ENCODE peak calls at places on chromosomes 6 and 20, in four cellular contexts. U is endothelial cell of umbilical vein, M is transverse colon, V is MCF 10A. H is an unnamed sample.

GRCh38 chr6:16274519-16275229 is 36.3 kb downstream of the GMPR start:
- DNase-seq in U (no peak), M (no peak), V (no peak), H (no peak)

GRCh38 chr6:167825759-167826229 is 917 bp upstream of the AFDN start:
- DNase-seq in U (no peak), M (peak), V (peak), H (peak)

GRCh38 chr20:57124346-57124745 is 142.1 kb downstream of the BMP7 start:
- DNase-seq in U (no peak), M (no peak), V (no peak), H (no peak)

GRCh38 chr6:89244237-89244985 is 27.3 kb upstream of the GABRR1 start:
- DNase-seq in U (no peak), M (peak), V (no peak), H (no peak)

GRCh38 chr6:79997728-79998127 is 6.7 kb upstream of the TTK start:
- DNase-seq in U (no peak), M (no peak), V (no peak), H (no peak)

GRCh38 chr6:46891396-46891795 is 30.3 kb downstream of the ADGRF5 start:
- DNase-seq in U (no peak), M (no peak), V (no peak), H (no peak)

GRCh38 chr6:45608252-45608911 is 230.6 kb upstream of the SUPT3H start:
- DNase-seq in U (no peak), M (no peak), V (peak), H (no peak)

GRCh38 chr6:143673638-143674037 is 4.1 kb upstream of the PHACTR2 start:
- DNase-seq in U (peak), M (peak), V (peak), H (no peak)

GRCh38 chr6:49653942-49654341 is 17.3 kb upstream of the RHAG start:
- DNase-seq in U (no peak), M (no peak), V (no peak), H (no peak)

GRCh38 chr20:25553819-25554296 is 31.5 kb downstream of the NINL start:
- DNase-seq in U (peak), M (no peak), V (peak), H (peak)

GRCh38 chr6:65819152-65819551 is 112.1 kb upstream of the EYS start:
- DNase-seq in U (no peak), M (no peak), V (peak), H (no peak)

GRCh38 chr6:23663652-23664051 is 462.4 kb upstream of the NRSN1 start:
- DNase-seq in U (no peak), M (no peak), V (no peak), H (peak)

GRCh38 chr20:37552415-37552814 is 24.7 kb upstream of the BLCAP start:
- DNase-seq in U (no peak), M (no peak), V (peak), H (no peak)

GRCh38 chr6:56751604-56752003 is 108.9 kb upstream of the DST start:
- DNase-seq in U (no peak), M (no peak), V (no peak), H (no peak)

GRCh38 chr20:43842126-43843020 is 72.3 kb upstream of the TOX2 start:
- DNase-seq in U (no peak), M (no peak), V (no peak), H (no peak)

GRCh38 chr6:51511081-51511480 is 576.3 kb downstream of the PKHD1 start:
- DNase-seq in U (no peak), M (no peak), V (no peak), H (no peak)

GRCh38 chr6:152271681-152272464 is 365.3 kb downstream of the SYNE1 start:
- DNase-seq in U (no peak), M (peak), V (peak), H (no peak)

GRCh38 chr20:38136421-38137245 is 28.4 kb downstream of the TGM2 start:
- DNase-seq in U (no peak), M (no peak), V (no peak), H (no peak)

GRCh38 chr6:111873178-111874029 is at the start of gene FYN:
- DNase-seq in U (peak), M (peak), V (peak), H (peak)

GRCh38 chr20:58889334-58890072 is 37.0 kb downstream of the GNAS start:
- DNase-seq in U (no peak), M (no peak), V (peak), H (no peak)

GRCh38 chr6:70307008-70307407 is 4.1 kb upstream of the COL9A1 start:
- DNase-seq in U (no peak), M (no peak), V (no peak), H (no peak)

GRCh38 chr6:13303668-13304017 is 24.7 kb downstream of the TBC1D7 start:
- DNase-seq in U (peak), M (peak), V (peak), H (no peak)

GRCh38 chr6:87279051-87279595 is 43.3 kb upstream of the SMIM8 start:
- DNase-seq in U (no peak), M (no peak), V (no peak), H (no peak)

H was measured in NCI-H1105 treated with DMSO at 0.1 percent for 48 hours.